ENCODE peak calls at places on chromosome 12, in ten cellular contexts. One of them, this sample, is unnamed.

GRCh38 chr12:110317921-110318320 is 36.9 kb downstream of the ATP2A2 start:
- DNase-seq in memory B cell: no peak
- DNase-seq in HEK293T: no peak
- DNase-seq in SK-MEL-5: peak; percentile 39
- DNase-seq in stomach: no peak
- DNase-seq in gastrocnemius medialis: no peak
- DNase-seq in NCI-H1092: no peak
- DNase-seq in AG10803: peak; percentile 63
- DNase-seq in lung: no peak
- DNase-seq in H9: no peak
- DNase-seq in this sample: no peak

GRCh38 chr12:119090865-119091264 is 87.9 kb upstream of the HSPB8 start:
- DNase-seq in memory B cell: no peak
- DNase-seq in HEK293T: no peak
- DNase-seq in SK-MEL-5: no peak
- DNase-seq in stomach: no peak
- DNase-seq in gastrocnemius medialis: no peak
- DNase-seq in NCI-H1092: no peak
- DNase-seq in AG10803: no peak
- DNase-seq in lung: no peak
- DNase-seq in H9: no peak
- DNase-seq in this sample: no peak

GRCh38 chr12:6684609-6685008 is 4.6 kb downstream of the ZNF384 start:
- DNase-seq in memory B cell: peak; percentile 52
- DNase-seq in HEK293T: peak; percentile 53
- DNase-seq in SK-MEL-5: peak; percentile 65
- DNase-seq in stomach: no peak
- DNase-seq in gastrocnemius medialis: no peak
- DNase-seq in NCI-H1092: peak; percentile 14
- DNase-seq in AG10803: no peak
- DNase-seq in lung: no peak
- DNase-seq in H9: no peak
- DNase-seq in this sample: no peak

GRCh38 chr12:68939500-68939899 is 6.5 kb upstream of the CPM start:
- DNase-seq in memory B cell: no peak
- DNase-seq in HEK293T: no peak
- DNase-seq in SK-MEL-5: no peak
- DNase-seq in stomach: no peak
- DNase-seq in gastrocnemius medialis: no peak
- DNase-seq in NCI-H1092: no peak
- DNase-seq in AG10803: no peak
- DNase-seq in lung: no peak
- DNase-seq in H9: no peak
- DNase-seq in this sample: no peak

GRCh38 chr12:6430124-6430989 is 14.4 kb upstream of the CD27 start:
- DNase-seq in memory B cell: no peak
- DNase-seq in HEK293T: no peak
- DNase-seq in SK-MEL-5: peak; percentile 73
- DNase-seq in stomach: peak; percentile 87
- DNase-seq in gastrocnemius medialis: peak; percentile 76
- DNase-seq in NCI-H1092: no peak
- DNase-seq in AG10803: peak; percentile 99
- DNase-seq in lung: peak; percentile 89
- DNase-seq in H9: no peak
- DNase-seq in this sample: no peak

GRCh38 chr12:123253606-123254459 is 17.8 kb downstream of the CDK2AP1 start:
- DNase-seq in memory B cell: no peak
- DNase-seq in HEK293T: no peak
- DNase-seq in SK-MEL-5: no peak
- DNase-seq in stomach: peak; percentile 68
- DNase-seq in gastrocnemius medialis: peak; percentile 41
- DNase-seq in NCI-H1092: no peak
- DNase-seq in AG10803: peak; percentile 35
- DNase-seq in lung: no peak
- DNase-seq in H9: no peak
- DNase-seq in this sample: no peak

GRCh38 chr12:1619599-1619998 is 9.4 kb upstream of the WNT5B start:
- DNase-seq in memory B cell: no peak
- DNase-seq in HEK293T: no peak
- DNase-seq in SK-MEL-5: no peak
- DNase-seq in stomach: no peak
- DNase-seq in gastrocnemius medialis: peak; percentile 37
- DNase-seq in NCI-H1092: no peak
- DNase-seq in AG10803: no peak
- DNase-seq in lung: no peak
- DNase-seq in H9: no peak
- DNase-seq in this sample: no peak

GRCh38 chr12:54017845-54018607 is 9.2 kb downstream of the HOXC8 start:
- DNase-seq in memory B cell: peak; percentile 72
- DNase-seq in HEK293T: peak; percentile 90
- DNase-seq in SK-MEL-5: peak; percentile 94
- DNase-seq in stomach: peak; percentile 67
- DNase-seq in gastrocnemius medialis: peak; percentile 86
- DNase-seq in NCI-H1092: peak; percentile 98
- DNase-seq in AG10803: peak; percentile 97
- DNase-seq in lung: no peak
- DNase-seq in H9: peak; percentile 93
- DNase-seq in this sample: peak; percentile 49

GRCh38 chr12:103334447-103334846 is 161.3 kb downstream of the C12orf42 start:
- DNase-seq in memory B cell: no peak
- DNase-seq in HEK293T: no peak
- DNase-seq in SK-MEL-5: peak; percentile 99
- DNase-seq in stomach: no peak
- DNase-seq in gastrocnemius medialis: no peak
- DNase-seq in NCI-H1092: no peak
- DNase-seq in AG10803: no peak
- DNase-seq in lung: no peak
- DNase-seq in H9: no peak
- DNase-seq in this sample: no peak

GRCh38 chr12:76976777-76977465 is 88.4 kb downstream of the E2F7 start:
- DNase-seq in memory B cell: no peak
- DNase-seq in HEK293T: no peak
- DNase-seq in SK-MEL-5: no peak
- DNase-seq in stomach: no peak
- DNase-seq in gastrocnemius medialis: no peak
- DNase-seq in NCI-H1092: no peak
- DNase-seq in AG10803: peak; percentile 12
- DNase-seq in lung: no peak
- DNase-seq in H9: no peak
- DNase-seq in this sample: no peak

GRCh38 chr12:4269279-4269991 is 4.1 kb upstream of the CCND2 start:
- DNase-seq in memory B cell: peak; percentile 87
- DNase-seq in HEK293T: peak; percentile 56
- DNase-seq in SK-MEL-5: no peak
- DNase-seq in stomach: peak; percentile 68
- DNase-seq in gastrocnemius medialis: peak; percentile 46
- DNase-seq in NCI-H1092: no peak
- DNase-seq in AG10803: no peak
- DNase-seq in lung: peak; percentile 84
- DNase-seq in H9: peak; percentile 90
- DNase-seq in this sample: no peak

This sample was measured in NCI-H2107.